ENCODE peak calls at places on chromosomes 4 and X, in ten cellular contexts. R, A, O, G, V, T, U, W, I and B are unnamed samples.

GRCh38 chrX:74061879-74062278 is 242.1 kb upstream of the ZCCHC13 start:
- DNase-seq in O (no peak), G (no peak), W (no peak), A (no peak), U (no peak), I (no peak), V (no peak), R (no peak), T (no peak), B (no peak)

GRCh38 chrX:38375888-38376287 is 23.5 kb downstream of the OTC start:
- DNase-seq in A (peak; percentile 3), R (peak; percentile 41), T (no peak), U (no peak), O (no peak), V (peak; percentile 3), W (peak; percentile 7), G (peak; percentile 27), I (no peak), B (no peak)

GRCh38 chr4:136009258-136009832 is 1522.9 kb downstream of the PCDH18 start:
- DNase-seq in I (no peak), A (no peak), T (no peak), W (no peak), V (no peak), O (no peak), G (no peak), R (no peak), U (no peak), B (no peak)

GRCh38 chr4:5471691-5472090 is 236.7 kb downstream of the EVC2 start:
- DNase-seq in I (no peak), W (no peak), T (no peak), A (no peak), O (no peak), R (no peak), V (no peak), G (no peak), U (no peak), B (no peak)

GRCh38 chrX:87873988-87874500 is 356.4 kb downstream of the KLHL4 start:
- DNase-seq in A (no peak), W (no peak), T (no peak), O (no peak), V (no peak), U (no peak), I (no peak), R (peak; percentile 95), G (no peak), B (no peak)

GRCh38 chrX:63503541-63503940 is 152.4 kb upstream of the SPIN4 start:
- DNase-seq in W (peak; percentile 18), T (no peak), U (no peak), I (no peak), R (no peak), O (no peak), G (peak; percentile 20), A (no peak), V (peak; percentile 43), B (no peak)

GRCh38 chr4:43457866-43458265 is 565.4 kb downstream of the GRXCR1 start:
- DNase-seq in G (no peak), T (no peak), O (no peak), A (no peak), U (no peak), R (no peak), W (no peak), I (no peak), V (no peak), B (no peak)

GRCh38 chr4:187668683-187669082 is 326.9 kb upstream of the ZFP42 start:
- DNase-seq in W (no peak), V (peak; percentile 63), A (no peak), G (peak; percentile 53), T (no peak), O (no peak), U (no peak), R (no peak), I (no peak), B (no peak)

GRCh38 chr4:107908377-107908776 is 23.0 kb upstream of the CYP2U1 start:
- DNase-seq in O (no peak), R (no peak), G (no peak), A (no peak), W (no peak), V (no peak), I (no peak), U (no peak), T (no peak), B (no peak)

GRCh38 chrX:111375747-111376146 is 36.2 kb downstream of the DCX start:
- DNase-seq in U (no peak), V (peak; percentile 1), R (no peak), I (no peak), T (no peak), W (peak; percentile 23), G (peak; percentile 21), A (no peak), O (no peak), B (no peak)

GRCh38 chr4:11503166-11503565 is 74.5 kb upstream of the HS3ST1 start:
- DNase-seq in U (peak; percentile 70), W (no peak), V (no peak), O (no peak), T (peak; percentile 81), I (no peak), A (no peak), R (no peak), G (no peak), B (no peak)

GRCh38 chr4:122689972-122690371 is 42.5 kb upstream of the BBS12 start:
- DNase-seq in I (no peak), W (no peak), U (no peak), R (no peak), O (no peak), V (no peak), G (no peak), A (no peak), T (no peak), B (no peak)

GRCh38 chr4:94970650-94971049 is 212.9 kb downstream of the BMPR1B start:
- DNase-seq in W (no peak), G (no peak), U (no peak), O (no peak), V (no peak), I (no peak), T (no peak), R (no peak), A (no peak), B (no peak)

GRCh38 chr4:47071863-47072441 is 40.6 kb downstream of the GABRB1 start:
- DNase-seq in V (peak; percentile 51), O (no peak), U (no peak), A (no peak), I (no peak), T (no peak), R (no peak), W (no peak), G (peak; percentile 53), B (no peak)

GRCh38 chr4:65561164-65561563 is 109.1 kb downstream of the EPHA5 start:
- DNase-seq in V (no peak), U (no peak), O (no peak), R (no peak), G (no peak), T (no peak), I (no peak), A (no peak), W (no peak), B (no peak)

GRCh38 chr4:127781303-127782024 is 658 bp upstream of the HSPA4L start:
- DNase-seq in G (peak; percentile 32), I (no peak), V (peak; percentile 83), W (peak; percentile 68), R (no peak), O (peak; percentile 76), A (no peak), T (peak; percentile 53), U (peak; percentile 60), B (no peak)

GRCh38 chr4:39814403-39815185 is 116.7 kb downstream of the UBE2K start:
- DNase-seq in A (no peak), G (peak; percentile 29), R (no peak), W (no peak), V (no peak), I (peak; percentile 18), U (no peak), T (no peak), O (no peak), B (no peak)

GRCh38 chr4:169963998-169964397 is 62.2 kb downstream of the MFAP3L start:
- DNase-seq in A (no peak), O (no peak), V (peak; percentile 37), G (no peak), U (no peak), I (no peak), R (no peak), T (no peak), W (no peak), B (no peak)

GRCh38 chr4:112327950-112328349 is 30.8 kb downstream of the ALPK1 start:
- DNase-seq in G (peak; percentile 69), I (no peak), A (no peak), R (peak; percentile 70), T (no peak), O (no peak), V (peak; percentile 81), U (no peak), W (peak; percentile 32), B (no peak)

GRCh38 chrX:20312018-20312417 is 45.3 kb upstream of the RPS6KA3 start:
- DNase-seq in T (no peak), V (no peak), I (no peak), G (no peak), W (no peak), R (no peak), O (no peak), U (no peak), A (no peak), B (no peak)

GRCh38 chr4:153655928-153656327 is 28.2 kb upstream of the TLR2 start:
- DNase-seq in O (peak; percentile 36), I (no peak), T (peak; percentile 41), A (no peak), V (peak; percentile 79), G (peak; percentile 38), R (no peak), U (no peak), W (no peak), B (no peak)

GRCh38 chr4:71270901-71271300 is 67.9 kb upstream of the SLC4A4 start:
- DNase-seq in G (peak; percentile 34), W (peak; percentile 23), T (peak; percentile 20), U (no peak), A (no peak), R (peak; percentile 23), O (no peak), V (no peak), I (no peak), B (no peak)

GRCh38 chrX:154040307-154040756 is 20.6 kb upstream of the IRAK1 start:
- DNase-seq in A (no peak), U (no peak), V (peak; percentile 82), T (no peak), O (no peak), R (no peak), G (peak; percentile 87), W (no peak), I (no peak), B (no peak)

GRCh38 chr4:7736436-7737267 is 203.0 kb downstream of the AFAP1 start:
- DNase-seq in W (no peak), R (no peak), A (no peak), I (no peak), G (no peak), V (no peak), T (no peak), U (peak; percentile 11), O (no peak), B (no peak)

GRCh38 chrX:5726246-5726645 is 502.4 kb downstream of the NLGN4X start:
- DNase-seq in R (no peak), T (peak; percentile 21), U (no peak), O (no peak), V (no peak), A (no peak), G (no peak), I (no peak), W (no peak), B (no peak)

GRCh38 chr4:16227462-16227868 is 1.2 kb upstream of the TAPT1 start:
- DNase-seq in O (peak; percentile 45), V (peak; percentile 56), R (peak; percentile 49), U (peak; percentile 47), I (no peak), G (peak; percentile 49), A (no peak), W (no peak), T (peak; percentile 73), B (no peak)